ENCODE peak calls at places on chromosome 14, in eight cellular contexts. U is endothelial cell; E is CD4-positive, alpha-beta T cell; L is ascending aorta; S is WERI-Rb-1; R is fibroblast of mammary gland; H is stomach; F is AG04450. K is an unnamed sample.

GRCh38 chr14:106842687-106843086 is 1316.3 kb downstream of the TMEM121 start:
- DNase-seq in F (no peak), L (no peak), R (no peak), U (no peak), H (peak), S (peak), E (no peak), K (no peak)

GRCh38 chr14:93132472-93133065 is 16.8 kb upstream of the ITPK1 start:
- DNase-seq in R (peak), F (no peak), H (peak), L (no peak), E (no peak), U (peak), S (peak), K (no peak)

GRCh38 chr14:89625208-89625987 is 208.4 kb upstream of the FOXN3 start:
- DNase-seq in U (no peak), L (no peak), R (no peak), E (no peak), H (no peak), F (no peak), S (no peak), K (no peak)

GRCh38 chr14:58605465-58605864 is 32.3 kb upstream of the DACT1 start:
- DNase-seq in L (no peak), E (no peak), S (no peak), U (no peak), H (no peak), F (no peak), R (no peak), K (no peak)

GRCh38 chr14:71474291-71474690 is 457.9 kb upstream of the RGS6 start:
- DNase-seq in S (no peak), L (no peak), E (no peak), F (no peak), U (no peak), R (no peak), H (no peak), K (no peak)

GRCh38 chr14:29553427-29553826 is 374.2 kb downstream of the PRKD1 start:
- DNase-seq in F (no peak), R (no peak), S (no peak), U (no peak), H (no peak), L (no peak), E (no peak), K (no peak)

GRCh38 chr14:26528415-26529182 is 69.2 kb downstream of the NOVA1 start:
- DNase-seq in L (peak), R (peak), F (no peak), U (no peak), S (no peak), E (no peak), H (no peak), K (no peak)

GRCh38 chr14:51846631-51847488 is 13.6 kb upstream of the GNG2 start:
- DNase-seq in H (peak), E (peak), R (no peak), L (peak), S (no peak), U (peak), F (no peak), K (no peak)

GRCh38 chr14:104984056-104984894 is 1.3 kb upstream of the CLBA1 start:
- DNase-seq in E (no peak), F (no peak), H (no peak), L (no peak), R (no peak), S (no peak), U (no peak), K (no peak)

GRCh38 chr14:45249847-45250575 is 3.0 kb downstream of the MIS18BP1 start:
- DNase-seq in R (peak), E (no peak), U (no peak), F (peak), L (no peak), H (no peak), S (no peak), K (no peak)

GRCh38 chr14:103943673-103944072 is 1.3 kb upstream of the RD3L start:
- DNase-seq in L (no peak), U (no peak), F (no peak), S (no peak), R (peak), H (no peak), E (no peak), K (no peak)

GRCh38 chr14:67564236-67564635 is 31.1 kb downstream of the PLEKHH1 start:
- DNase-seq in S (no peak), E (no peak), F (no peak), R (no peak), U (no peak), L (no peak), H (no peak), K (no peak)

GRCh38 chr14:98189944-98190343 is 1082.1 kb downstream of the BCL11B start:
- DNase-seq in L (no peak), U (no peak), E (no peak), R (no peak), H (no peak), S (no peak), F (no peak), K (no peak)

GRCh38 chr14:34398024-34398423 is 64.0 kb downstream of the SPTSSA start:
- DNase-seq in U (no peak), L (no peak), R (no peak), H (no peak), F (no peak), S (no peak), E (no peak), K (no peak)

GRCh38 chr14:37594916-37595808 is at the start of the genes FOXA1 and TTC6:
- DNase-seq in F (no peak), R (peak), H (peak), L (no peak), U (peak), E (no peak), S (peak), K (no peak)

GRCh38 chr14:22151091-22151490 is 437.9 kb downstream of the DAD1 start:
- DNase-seq in U (no peak), E (no peak), H (no peak), S (no peak), R (no peak), F (no peak), L (no peak), K (no peak)

GRCh38 chr14:22846811-22847307 is 10.5 kb downstream of the MMP14 start:
- DNase-seq in L (no peak), H (no peak), R (no peak), F (no peak), S (no peak), U (no peak), E (no peak), K (no peak)

GRCh38 chr14:72610831-72611200 is 283.1 kb downstream of the DPF3 start:
- DNase-seq in U (no peak), L (no peak), S (no peak), H (no peak), E (no peak), R (no peak), F (no peak), K (no peak)

DNA sequence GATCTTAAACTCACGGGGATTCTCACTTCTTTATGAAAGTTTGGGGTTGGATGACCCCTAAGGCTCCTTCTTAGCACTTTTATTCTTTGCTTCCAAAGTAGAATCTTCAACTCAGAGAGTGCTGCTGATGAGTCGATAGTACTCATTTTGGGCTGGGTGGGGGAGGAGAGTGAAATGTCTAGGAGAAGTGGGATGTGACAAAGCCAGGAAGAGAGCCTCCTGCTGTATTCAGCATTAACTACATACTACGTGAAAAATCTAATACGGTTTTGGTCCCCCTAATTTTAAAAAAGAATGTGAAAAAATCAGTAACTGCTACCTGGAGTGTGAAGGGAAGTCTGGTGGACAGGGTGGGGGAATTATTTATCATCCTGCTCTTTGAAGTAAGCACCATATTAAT is 148.3 kb downstream of the SAMD4A start:
- DNase-seq in H (no peak), R (peak), U (no peak), F (no peak), S (no peak), E (no peak), L (no peak), K (no peak)
- TF ChIP-seq CTCF in H (no peak), R (peak), U (no peak), F (peak), S (no peak), E (no peak), L (no peak), K (peak)

GRCh38 chr14:65790185-65790815 is 377.8 kb downstream of the FUT8 start:
- DNase-seq in U (no peak), L (no peak), S (no peak), F (no peak), R (no peak), E (no peak), H (no peak), K (no peak)
- TF ChIP-seq CTCF in U (no peak), L (no peak), S (peak), F (no peak), R (no peak), E (no peak), H (no peak), K (no peak)

GRCh38 chr14:36555998-36556743 is 26.2 kb downstream of the NKX2-8 start:
- DNase-seq in F (no peak), S (no peak), R (no peak), L (no peak), H (no peak), U (no peak), E (no peak), K (no peak)

GRCh38 chr14:36556811-36557433 is 25.5 kb downstream of the NKX2-8 start:
- DNase-seq in R (peak), F (no peak), S (no peak), U (peak), H (no peak), L (no peak), E (no peak), K (no peak)

GRCh38 chr14:36550899-36551298 is 30.9 kb upstream of the NKX2-1 start:
- DNase-seq in S (no peak), U (no peak), F (no peak), E (no peak), L (no peak), H (no peak), R (no peak), K (no peak)

DNA sequence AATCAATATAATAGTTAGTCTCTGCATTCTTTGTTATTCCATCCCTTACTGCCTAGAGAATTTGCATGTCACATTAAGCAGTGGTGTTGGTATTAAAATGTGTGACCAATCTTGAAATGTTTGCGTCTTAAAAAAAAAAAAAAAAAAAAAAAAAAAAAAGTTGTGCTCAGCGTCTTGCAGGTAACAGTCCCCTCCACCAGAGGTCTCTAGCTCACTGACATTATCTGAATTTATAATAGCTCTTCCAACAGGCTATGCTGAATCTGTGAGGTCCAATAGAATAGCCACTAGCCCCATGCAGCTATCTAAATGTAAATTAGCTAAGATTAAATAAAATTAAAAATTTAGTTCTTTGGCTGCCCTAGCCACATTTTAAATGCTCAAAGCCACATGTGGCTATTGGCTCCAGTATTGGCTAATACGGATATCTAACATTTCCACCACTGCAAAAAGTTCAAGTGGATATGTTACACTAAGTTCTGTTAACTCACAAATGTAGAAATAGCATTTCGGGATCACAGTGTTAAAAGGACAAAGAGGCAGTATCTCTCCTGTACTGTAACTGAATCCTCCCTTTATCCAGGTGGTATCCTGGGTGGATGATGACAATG is 28.7 kb downstream of the NKX2-8 start:
- DNase-seq in R (peak), L (no peak), U (no peak), E (no peak), H (no peak), S (peak), F (peak), K (peak)
- TF ChIP-seq CTCF in R (peak), L (peak), U (peak), E (peak), H (peak), S (peak), F (peak), K (peak)

DNA sequence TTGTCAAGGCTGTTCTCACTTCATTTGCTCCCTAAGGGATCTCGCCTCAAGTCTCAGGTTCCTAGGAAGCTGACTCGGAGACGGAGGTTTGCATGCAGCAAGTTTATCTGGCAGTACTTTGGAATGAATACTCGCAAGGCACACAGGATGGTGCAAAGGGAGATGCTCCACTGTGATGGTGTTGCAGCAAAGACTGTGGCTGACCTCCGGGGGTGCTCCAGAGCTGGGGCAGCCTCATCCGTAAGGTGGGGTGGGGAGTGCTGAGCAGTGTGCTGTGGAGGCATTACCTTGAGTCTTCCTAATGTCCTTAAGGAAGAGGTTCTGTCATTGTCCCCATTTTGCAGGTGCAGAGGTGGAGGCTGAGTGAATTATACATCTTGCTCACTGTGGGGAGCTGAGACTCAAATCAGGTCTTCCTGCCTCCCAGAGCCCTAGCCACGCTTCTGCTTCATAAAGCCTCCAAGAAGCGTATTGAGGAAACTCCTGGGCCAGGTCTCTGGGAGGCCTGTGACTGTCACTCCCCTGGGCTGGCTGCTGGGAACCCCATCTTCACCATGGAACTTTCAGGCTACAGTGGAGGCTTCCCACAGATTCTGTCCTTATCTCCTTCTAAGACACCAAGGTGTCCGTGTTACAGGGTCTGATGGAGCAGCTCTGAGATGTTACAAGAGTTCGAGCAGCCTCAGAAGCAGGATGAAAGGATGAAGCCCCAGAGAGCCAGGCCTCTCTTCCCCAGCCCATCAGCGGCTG is 39.5 kb downstream of the GALNT16 start:
- DNase-seq in H (no peak), R (no peak), L (peak), S (no peak), F (no peak), E (no peak), U (peak), K (no peak)
- TF ChIP-seq CTCF in H (no peak), R (peak), L (no peak), S (peak), F (peak), E (no peak), U (no peak), K (peak)

GRCh38 chr14:76091036-76091435 is 60.7 kb upstream of the GPATCH2L start:
- DNase-seq in U (peak), H (no peak), F (no peak), R (peak), L (no peak), S (peak), E (no peak), K (no peak)

GRCh38 chr14:76089151-76089550 is 62.6 kb upstream of the GPATCH2L start:
- DNase-seq in R (no peak), U (no peak), H (no peak), F (no peak), S (peak), E (no peak), L (no peak), K (no peak)

GRCh38 chr14:76090611-76091010 is 61.1 kb upstream of the GPATCH2L start:
- DNase-seq in H (no peak), U (no peak), R (peak), L (no peak), S (no peak), F (no peak), E (no peak), K (peak)

GRCh38 chr14:76086636-76087035 is 65.1 kb upstream of the GPATCH2L start:
- DNase-seq in U (no peak), E (no peak), F (no peak), R (no peak), H (no peak), S (peak), L (no peak), K (no peak)

DNA sequence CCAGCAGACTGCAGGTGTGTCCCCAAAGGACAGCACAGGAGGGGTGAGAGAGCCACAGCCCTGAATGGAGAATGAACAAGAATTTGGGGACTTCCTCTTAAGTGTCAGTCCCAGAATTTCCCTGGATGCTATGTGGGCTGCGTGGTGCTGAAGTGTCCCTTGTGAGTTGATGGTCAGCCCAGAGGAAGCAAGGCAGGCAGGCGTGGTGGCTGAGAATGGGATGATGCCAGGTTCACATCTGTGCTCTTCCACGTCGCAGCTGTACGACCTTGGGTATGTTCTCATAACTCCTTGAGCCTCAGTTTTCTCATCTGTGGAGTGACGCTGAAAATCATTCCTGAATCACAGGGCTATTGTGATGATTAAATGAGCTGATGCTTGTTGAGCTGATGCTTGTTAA is 62.1 kb upstream of the GPATCH2L start:
- DNase-seq in U (no peak), L (no peak), S (no peak), F (no peak), R (no peak), E (no peak), H (no peak), K (no peak)
- TF ChIP-seq CTCF in U (no peak), L (no peak), S (no peak), F (no peak), R (no peak), E (no peak), H (no peak), K (no peak)

GRCh38 chr14:53613404-53614253 is 343.0 kb downstream of the BMP4 start:
- DNase-seq in F (peak), L (no peak), U (no peak), S (no peak), R (peak), H (no peak), E (no peak), K (no peak)
- TF ChIP-seq CTCF in F (peak), L (no peak), U (no peak), S (no peak), R (no peak), H (no peak), E (no peak), K (no peak)

GRCh38 chr14:63544641-63545234 is 1.6 kb upstream of the PPP2R5E start:
- DNase-seq in R (peak), U (no peak), E (no peak), F (no peak), S (no peak), L (no peak), H (no peak), K (no peak)
- TF ChIP-seq CTCF in R (peak), U (no peak), E (no peak), F (peak), S (peak), L (peak), H (no peak), K (peak)